ENCODE peak calls at places on chromosomes 4 and X, in six cellular contexts. H, Y, G, E, T and P are unnamed samples.

GRCh38 chr4:105896984-105897760 is 1.9 kb downstream of the NPNT start:
- DNase-seq in H (peak; percentile 58), Y (no peak), G (no peak), E (no peak), T (no peak), P (no peak)

GRCh38 chr4:78309352-78309751 is 242.2 kb upstream of the ANXA3 start:
- DNase-seq in H (no peak), Y (no peak), G (no peak), E (no peak), T (no peak), P (no peak)

GRCh38 chr4:40316333-40316781 is 18.8 kb upstream of the CHRNA9 start:
- DNase-seq in H (peak; percentile 70), Y (no peak), G (no peak), E (no peak), T (no peak), P (no peak)

GRCh38 chrX:39477438-39478120 is 620.2 kb downstream of the BCOR start:
- DNase-seq in H (peak; percentile 37), Y (peak; percentile 24), G (peak; percentile 26), E (no peak), T (no peak), P (no peak)

GRCh38 chrX:13855689-13856425 is 39.0 kb upstream of the GPM6B start:
- DNase-seq in H (peak; percentile 6), Y (no peak), G (no peak), E (no peak), T (no peak), P (no peak)

GRCh38 chr4:59597536-59598232 is 1602.4 kb upstream of the ADGRL3 start:
- DNase-seq in H (no peak), Y (no peak), G (no peak), E (no peak), T (no peak), P (no peak)

GRCh38 chrX:96480081-96480480 is 204.6 kb upstream of the DIAPH2 start:
- DNase-seq in H (peak; percentile 84), Y (no peak), G (no peak), E (no peak), T (no peak), P (no peak)

GRCh38 chr4:24166501-24166900 is 276.7 kb upstream of the PPARGC1A start:
- DNase-seq in H (no peak), Y (no peak), G (no peak), E (no peak), T (no peak), P (no peak)

GRCh38 chr4:5365071-5366008 is 314.1 kb downstream of the STK32B start:
- DNase-seq in H (peak; percentile 97), Y (peak; percentile 21), G (peak; percentile 35), E (no peak), T (no peak), P (peak; percentile 36)

GRCh38 chrX:46837543-46838481 is 969 bp downstream of the RP2 start:
- DNase-seq in H (peak; percentile 55), Y (no peak), G (no peak), E (no peak), T (no peak), P (no peak)

GRCh38 chr4:80814266-80814665 is 216.2 kb upstream of the BMP3 start:
- DNase-seq in H (no peak), Y (no peak), G (no peak), E (no peak), T (no peak), P (no peak)

GRCh38 chrX:125175991-125176390 is 143.7 kb upstream of the TEX13C start:
- DNase-seq in H (no peak), Y (no peak), G (no peak), E (no peak), T (no peak), P (no peak)

GRCh38 chr4:19130836-19131235 is 1109.3 kb upstream of the LCORL start:
- DNase-seq in H (peak; percentile 2), Y (no peak), G (no peak), E (no peak), T (no peak), P (no peak)
- H3K9me3 ChIP-seq in H (no peaks in the 10 kb centered on the region), Y (no peaks in the 10 kb centered on the region), G (no peaks in the 10 kb centered on the region), E (no peaks in the 10 kb centered on the region), T (no peaks in the 10 kb centered on the region), P (peaks cover 3% of the 10 kb centered on the region)

GRCh38 chrX:18668059-18668458 is 3.8 kb downstream of the RS1 start:
- DNase-seq in H (no peak), Y (no peak), G (no peak), E (no peak), T (no peak), P (no peak)
- H3K9me3 ChIP-seq in H (no peaks in the 10 kb centered on the region), Y (no peaks in the 10 kb centered on the region), G (no peaks in the 10 kb centered on the region), E (no peaks in the 10 kb centered on the region), T (no peaks in the 10 kb centered on the region), P (no peaks in the 10 kb centered on the region)

DNA sequence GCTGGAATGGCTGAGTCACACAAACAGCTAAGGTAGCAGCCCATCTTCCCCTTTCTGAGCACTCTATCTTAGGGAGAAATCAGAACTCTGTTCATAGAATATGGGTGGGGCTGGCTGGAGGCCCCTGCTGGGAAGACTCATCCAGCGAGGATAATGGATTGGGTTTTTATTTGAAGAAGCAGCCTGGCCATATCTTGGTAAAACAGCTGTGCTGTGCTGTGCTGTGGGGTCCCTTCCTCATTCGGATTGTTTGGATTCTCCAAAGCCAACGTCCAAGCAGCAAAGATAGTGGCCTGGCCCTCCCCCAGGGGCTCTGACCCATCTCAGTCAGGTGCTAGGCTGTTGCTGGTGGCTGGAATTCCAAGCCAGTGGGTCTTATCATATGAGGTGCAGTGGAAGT is 63.8 kb downstream of the ZNF718 start:
- DNase-seq in H (no peak), Y (no peak), G (no peak), E (no peak), T (no peak), P (no peak)
- H3K9me3 ChIP-seq in H (peaks cover 9% of the 10 kb centered on the region), Y (peaks cover 72% of the 10 kb centered on the region), G (peaks cover 2% of the 10 kb centered on the region), E (peaks cover 52% of the 10 kb centered on the region), T (peaks cover 6% of the 10 kb centered on the region), P (peaks cover 25% of the 10 kb centered on the region)

DNA sequence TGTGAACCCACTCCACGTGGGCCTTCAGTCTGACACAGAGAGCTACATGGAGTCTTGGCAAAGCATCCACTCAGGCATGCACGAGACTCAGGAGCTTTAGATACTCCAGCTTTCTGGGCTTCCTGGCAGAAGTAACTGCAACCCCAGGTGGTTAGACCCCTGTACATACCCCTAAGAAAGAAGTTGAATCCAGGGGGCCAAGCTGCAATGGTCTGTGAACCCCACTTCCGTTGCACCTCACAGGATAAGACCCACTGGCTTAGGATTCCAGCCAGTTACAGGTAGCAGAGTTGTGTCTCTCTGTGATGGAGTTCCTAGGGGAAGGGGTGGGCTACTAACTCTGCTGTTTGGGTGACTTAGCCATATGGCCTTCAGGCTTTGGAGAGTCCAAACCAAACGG is 21.4 kb upstream of the FAAH2 start:
- DNase-seq in H (no peak), Y (no peak), G (no peak), E (no peak), T (no peak), P (no peak)
- H3K9me3 ChIP-seq in H (no peaks in the 10 kb centered on the region), Y (peaks cover 39% of the 10 kb centered on the region), G (no peaks in the 10 kb centered on the region), E (peaks cover 7% of the 10 kb centered on the region), T (no peaks in the 10 kb centered on the region), P (peaks cover 18% of the 10 kb centered on the region)

GRCh38 chr4:14403132-14403531 is 599.1 kb upstream of the CPEB2 start:
- DNase-seq in H (no peak), Y (no peak), G (no peak), E (no peak), T (no peak), P (no peak)
- H3K9me3 ChIP-seq in H (no peaks in the 10 kb centered on the region), Y (no peaks in the 10 kb centered on the region), G (no peaks in the 10 kb centered on the region), E (no peaks in the 10 kb centered on the region), T (no peaks in the 10 kb centered on the region), P (peaks cover 1% of the 10 kb centered on the region)

GRCh38 chrX:66017659-66018170 is 22.2 kb downstream of the VSIG4 start:
- DNase-seq in H (no peak), Y (no peak), G (no peak), E (no peak), T (no peak), P (no peak)
- H3K9me3 ChIP-seq in H (no peaks in the 10 kb centered on the region), Y (no peaks in the 10 kb centered on the region), G (no peaks in the 10 kb centered on the region), E (no peaks in the 10 kb centered on the region), T (no peaks in the 10 kb centered on the region), P (no peaks in the 10 kb centered on the region)

GRCh38 chrX:113982766-113983165 is 601.1 kb upstream of the HTR2C start:
- DNase-seq in H (no peak), Y (no peak), G (no peak), E (no peak), T (no peak), P (no peak)

GRCh38 chrX:113975441-113975840 is 608.4 kb upstream of the HTR2C start:
- DNase-seq in H (no peak), Y (no peak), G (no peak), E (no peak), T (no peak), P (no peak)

GRCh38 chrX:113977887-113978286 is 606.0 kb upstream of the HTR2C start:
- DNase-seq in H (no peak), Y (no peak), G (no peak), E (no peak), T (no peak), P (no peak)

GRCh38 chrX:113986427-113986826 is 597.5 kb upstream of the HTR2C start:
- DNase-seq in H (no peak), Y (no peak), G (no peak), E (no peak), T (no peak), P (no peak)

DNA sequence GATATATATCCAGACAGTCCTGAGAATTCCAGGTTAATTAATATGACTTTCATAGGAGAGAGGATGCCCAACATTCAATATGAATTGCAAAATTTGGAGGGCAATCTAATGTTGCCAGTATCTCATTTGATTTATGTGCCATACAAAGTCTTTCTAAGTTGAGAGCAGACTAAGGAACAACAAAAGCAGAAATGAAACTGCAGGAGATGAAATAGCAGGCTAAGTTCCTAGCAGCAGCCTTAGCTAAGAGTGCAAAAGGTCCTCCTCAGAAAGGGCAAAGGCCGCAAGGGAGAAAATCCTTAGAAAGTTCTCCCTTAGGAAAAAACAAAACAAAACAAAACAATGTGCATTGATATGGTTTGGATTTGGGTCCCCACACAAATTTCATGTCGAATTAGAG is 602.9 kb upstream of the HTR2C start:
- DNase-seq in H (no peak), Y (no peak), G (no peak), E (no peak), T (no peak), P (no peak)
- H3K9me3 ChIP-seq in H (no peaks in the 10 kb centered on the region), Y (no peaks in the 10 kb centered on the region), G (no peaks in the 10 kb centered on the region), E (no peaks in the 10 kb centered on the region), T (no peaks in the 10 kb centered on the region), P (peaks cover 2% of the 10 kb centered on the region)

DNA sequence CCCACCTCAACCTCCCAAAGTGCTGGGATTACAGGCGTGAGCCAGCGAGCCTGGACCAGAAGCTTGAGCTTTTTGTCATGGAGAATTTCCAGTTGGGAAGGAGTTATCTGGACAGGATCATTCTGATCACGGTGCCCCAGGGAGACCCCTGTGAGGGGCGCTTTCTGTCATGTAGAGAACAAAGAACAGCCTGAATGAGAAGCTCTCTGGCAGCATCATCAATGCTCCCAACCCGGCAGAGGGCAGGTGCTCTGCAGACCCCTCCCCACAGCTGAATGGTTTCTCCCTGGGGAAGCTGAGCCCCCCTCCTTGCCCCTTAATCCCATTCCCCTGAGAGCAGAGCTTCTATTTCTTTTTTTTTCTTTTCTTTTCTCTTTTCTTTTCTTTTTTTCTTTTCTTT is 7.3 kb upstream of the CSF2RA start:
- DNase-seq in H (no peak), Y (no peak), G (no peak), E (no peak), T (no peak), P (no peak)
- H3K9me3 ChIP-seq in H (no peaks in the 10 kb centered on the region), Y (no peaks in the 10 kb centered on the region), G (no peaks in the 10 kb centered on the region), E (no peaks in the 10 kb centered on the region), T (no peaks in the 10 kb centered on the region), P (no peaks in the 10 kb centered on the region)